ENCODE peak calls at places on chromosomes 6 and 20, in five cellular contexts. One of them, this sample, is unnamed.

GRCh38 chr20:22684763-22685443 is 100.5 kb upstream of the FOXA2 start:
- DNase-seq in right lobe of liver: no peak
- DNase-seq in keratinocyte: no peak
- DNase-seq in A549: no peak
- DNase-seq in psoas muscle: no peak
- DNase-seq in this sample: no peak

GRCh38 chr20:4227085-4227821 is 211.9 kb upstream of the RNF24 start:
- DNase-seq in keratinocyte: no peak
- DNase-seq in psoas muscle: no peak
- DNase-seq in right lobe of liver: no peak
- DNase-seq in A549: peak
- DNase-seq in this sample: no peak

GRCh38 chr6:25103603-25104002 is 167.8 kb upstream of the RIPOR2 start:
- DNase-seq in psoas muscle: no peak
- DNase-seq in keratinocyte: no peak
- DNase-seq in A549: no peak
- DNase-seq in right lobe of liver: no peak
- DNase-seq in this sample: no peak

GRCh38 chr6:31918069-31918725 is 9.3 kb upstream of the C2 start:
- DNase-seq in psoas muscle: no peak
- DNase-seq in keratinocyte: no peak
- DNase-seq in right lobe of liver: no peak
- DNase-seq in A549: no peak
- DNase-seq in this sample: no peak

GRCh38 chr20:53946106-53946505 is 124.3 kb downstream of the BCAS1 start:
- DNase-seq in psoas muscle: no peak
- DNase-seq in right lobe of liver: no peak
- DNase-seq in A549: no peak
- DNase-seq in keratinocyte: no peak
- DNase-seq in this sample: no peak

GRCh38 chr6:6995328-6995727 is 112.4 kb upstream of the RREB1 start:
- DNase-seq in keratinocyte: no peak
- DNase-seq in right lobe of liver: no peak
- DNase-seq in psoas muscle: no peak
- DNase-seq in A549: no peak
- DNase-seq in this sample: no peak

GRCh38 chr6:149031545-149032317 is 284.9 kb downstream of the UST start:
- DNase-seq in A549: peak
- DNase-seq in psoas muscle: no peak
- DNase-seq in keratinocyte: no peak
- DNase-seq in right lobe of liver: no peak
- DNase-seq in this sample: no peak

GRCh38 chr6:169859978-169860703 is 108.7 kb downstream of the ERMARD start:
- DNase-seq in psoas muscle: no peak
- DNase-seq in A549: no peak
- DNase-seq in right lobe of liver: peak
- DNase-seq in keratinocyte: no peak
- DNase-seq in this sample: no peak

GRCh38 chr6:137155830-137156229 is 17.6 kb downstream of the IL22RA2 start:
- DNase-seq in keratinocyte: peak
- DNase-seq in psoas muscle: no peak
- DNase-seq in right lobe of liver: no peak
- DNase-seq in A549: no peak
- DNase-seq in this sample: no peak

GRCh38 chr6:106608080-106608668 is 21.1 kb downstream of the RTN4IP1 start:
- DNase-seq in psoas muscle: no peak
- DNase-seq in A549: peak
- DNase-seq in right lobe of liver: no peak
- DNase-seq in keratinocyte: no peak
- DNase-seq in this sample: no peak

GRCh38 chr6:90184334-90185298 is 112.0 kb downstream of the BACH2 start:
- DNase-seq in right lobe of liver: no peak
- DNase-seq in psoas muscle: no peak
- DNase-seq in keratinocyte: peak
- DNase-seq in A549: no peak
- DNase-seq in this sample: no peak

GRCh38 chr20:7708782-7709181 is 231.5 kb downstream of the HAO1 start:
- DNase-seq in A549: no peak
- DNase-seq in psoas muscle: no peak
- DNase-seq in keratinocyte: no peak
- DNase-seq in right lobe of liver: no peak
- DNase-seq in this sample: no peak

GRCh38 chr6:167863897-167864296 is 37.2 kb downstream of the AFDN start:
- DNase-seq in keratinocyte: no peak
- DNase-seq in right lobe of liver: peak
- DNase-seq in psoas muscle: no peak
- DNase-seq in A549: no peak
- DNase-seq in this sample: no peak

GRCh38 chr6:43493230-43493629 is 15.9 kb downstream of the TJAP1 start:
- DNase-seq in keratinocyte: no peak
- DNase-seq in right lobe of liver: no peak
- DNase-seq in A549: no peak
- DNase-seq in psoas muscle: no peak
- DNase-seq in this sample: no peak

GRCh38 chr6:83908813-83909212 is 49.3 kb downstream of the CYB5R4 start:
- DNase-seq in right lobe of liver: no peak
- DNase-seq in A549: no peak
- DNase-seq in keratinocyte: no peak
- DNase-seq in psoas muscle: no peak
- DNase-seq in this sample: no peak

GRCh38 chr20:48706116-48706656 is 121.6 kb downstream of the PREX1 start:
- DNase-seq in right lobe of liver: no peak
- DNase-seq in psoas muscle: no peak
- DNase-seq in keratinocyte: no peak
- DNase-seq in A549: no peak
- DNase-seq in this sample: no peak

GRCh38 chr6:149455028-149455732 is 29.6 kb downstream of the ZC3H12D start:
- DNase-seq in A549: no peak
- DNase-seq in psoas muscle: no peak
- DNase-seq in keratinocyte: no peak
- DNase-seq in right lobe of liver: peak
- DNase-seq in this sample: no peak

GRCh38 chr6:28737750-28738395 is 185.9 kb downstream of the TRIM27 start:
- DNase-seq in psoas muscle: no peak
- DNase-seq in right lobe of liver: no peak
- DNase-seq in keratinocyte: no peak
- DNase-seq in A549: no peak
- DNase-seq in this sample: no peak

GRCh38 chr6:107666084-107666981 is 157.8 kb downstream of the SCML4 start:
- DNase-seq in A549: no peak
- DNase-seq in psoas muscle: peak
- DNase-seq in keratinocyte: no peak
- DNase-seq in right lobe of liver: no peak
- DNase-seq in this sample: no peak

GRCh38 chr6:31401403-31401802 is 2.0 kb upstream of the MICA start:
- DNase-seq in keratinocyte: peak
- DNase-seq in A549: no peak
- DNase-seq in psoas muscle: peak
- DNase-seq in right lobe of liver: no peak
- DNase-seq in this sample: no peak

GRCh38 chr20:32580970-32581838 is 3.9 kb downstream of the NOL4L start:
- DNase-seq in right lobe of liver: no peak
- DNase-seq in keratinocyte: no peak
- DNase-seq in psoas muscle: no peak
- DNase-seq in A549: no peak
- DNase-seq in this sample: no peak

GRCh38 chr6:146590492-146590891 is 8.3 kb upstream of the ADGB start:
- DNase-seq in keratinocyte: no peak
- DNase-seq in right lobe of liver: no peak
- DNase-seq in psoas muscle: no peak
- DNase-seq in A549: no peak
- DNase-seq in this sample: no peak

GRCh38 chr20:20837574-20838021 is 125.2 kb upstream of the RALGAPA2 start:
- DNase-seq in right lobe of liver: peak
- DNase-seq in keratinocyte: no peak
- DNase-seq in psoas muscle: peak
- DNase-seq in A549: peak
- DNase-seq in this sample: no peak

GRCh38 chr20:37356387-37356786 is 10.4 kb downstream of the SRC start:
- DNase-seq in keratinocyte: no peak
- DNase-seq in right lobe of liver: peak
- DNase-seq in psoas muscle: peak
- DNase-seq in A549: no peak
- DNase-seq in this sample: peak

GRCh38 chr6:139577991-139578604 is 203.7 kb upstream of the CITED2 start:
- DNase-seq in right lobe of liver: no peak
- DNase-seq in A549: no peak
- DNase-seq in psoas muscle: no peak
- DNase-seq in keratinocyte: no peak
- DNase-seq in this sample: no peak

GRCh38 chr6:5208491-5208890 is 52.3 kb downstream of the LYRM4 start:
- DNase-seq in psoas muscle: no peak
- DNase-seq in right lobe of liver: no peak
- DNase-seq in keratinocyte: no peak
- DNase-seq in A549: no peak
- DNase-seq in this sample: no peak

GRCh38 chr6:139133272-139133671 is 1.6 kb upstream of the HECA start:
- DNase-seq in right lobe of liver: no peak
- DNase-seq in A549: no peak
- DNase-seq in keratinocyte: no peak
- DNase-seq in psoas muscle: no peak
- DNase-seq in this sample: no peak

GRCh38 chr20:38590682-38591483 is 9.9 kb downstream of the ADIG start:
- DNase-seq in keratinocyte: no peak
- DNase-seq in right lobe of liver: no peak
- DNase-seq in psoas muscle: no peak
- DNase-seq in A549: no peak
- DNase-seq in this sample: no peak

GRCh38 chr6:44642870-44643522 is 255.5 kb downstream of the CDC5L start:
- DNase-seq in psoas muscle: no peak
- DNase-seq in keratinocyte: no peak
- DNase-seq in right lobe of liver: no peak
- DNase-seq in A549: no peak
- DNase-seq in this sample: no peak

GRCh38 chr6:1325471-1326309 is 13.8 kb downstream of the FOXQ1 start:
- DNase-seq in keratinocyte: peak
- DNase-seq in psoas muscle: no peak
- DNase-seq in right lobe of liver: no peak
- DNase-seq in A549: peak
- DNase-seq in this sample: no peak

GRCh38 chr20:24950128-24950835 is 1.2 kb downstream of the CST7 start:
- DNase-seq in right lobe of liver: peak
- DNase-seq in keratinocyte: no peak
- DNase-seq in psoas muscle: no peak
- DNase-seq in A549: no peak
- DNase-seq in this sample: no peak

GRCh38 chr6:163346529-163346961 is 68.0 kb upstream of the QKI start:
- DNase-seq in right lobe of liver: no peak
- DNase-seq in keratinocyte: no peak
- DNase-seq in A549: no peak
- DNase-seq in psoas muscle: no peak
- DNase-seq in this sample: no peak

GRCh38 chr20:50569864-50570836 is 60.0 kb downstream of the PTPN1 start:
- DNase-seq in right lobe of liver: no peak
- DNase-seq in A549: no peak
- DNase-seq in keratinocyte: no peak
- DNase-seq in psoas muscle: no peak
- DNase-seq in this sample: no peak
- TF ChIP-seq CTCF in right lobe of liver: peak
- TF ChIP-seq CTCF in A549: peak
- TF ChIP-seq CTCF in keratinocyte: peak
- TF ChIP-seq CTCF in psoas muscle: no peak
- TF ChIP-seq CTCF in this sample: no peak

GRCh38 chr20:34439168-34439567 is 76.1 kb downstream of the ITCH start:
- DNase-seq in right lobe of liver: no peak
- DNase-seq in keratinocyte: no peak
- DNase-seq in A549: no peak
- DNase-seq in psoas muscle: no peak
- DNase-seq in this sample: no peak

GRCh38 chr20:34433391-34433790 is 70.3 kb downstream of the ITCH start:
- DNase-seq in A549: no peak
- DNase-seq in keratinocyte: no peak
- DNase-seq in psoas muscle: no peak
- DNase-seq in right lobe of liver: no peak
- DNase-seq in this sample: no peak

GRCh38 chr20:34435589-34435988 is 72.5 kb downstream of the ITCH start:
- DNase-seq in psoas muscle: no peak
- DNase-seq in keratinocyte: no peak
- DNase-seq in right lobe of liver: no peak
- DNase-seq in A549: no peak
- DNase-seq in this sample: no peak

GRCh38 chr20:34437330-34437986 is 74.4 kb downstream of the ITCH start:
- DNase-seq in psoas muscle: no peak
- DNase-seq in right lobe of liver: no peak
- DNase-seq in A549: no peak
- DNase-seq in keratinocyte: no peak
- DNase-seq in this sample: no peak
- H3K27ac ChIP-seq in psoas muscle: no peak
- H3K27ac ChIP-seq in right lobe of liver: no peak
- H3K27ac ChIP-seq in A549: no peak
- H3K27ac ChIP-seq in keratinocyte: no peak
- H3K27ac ChIP-seq in this sample: peak

DNA sequence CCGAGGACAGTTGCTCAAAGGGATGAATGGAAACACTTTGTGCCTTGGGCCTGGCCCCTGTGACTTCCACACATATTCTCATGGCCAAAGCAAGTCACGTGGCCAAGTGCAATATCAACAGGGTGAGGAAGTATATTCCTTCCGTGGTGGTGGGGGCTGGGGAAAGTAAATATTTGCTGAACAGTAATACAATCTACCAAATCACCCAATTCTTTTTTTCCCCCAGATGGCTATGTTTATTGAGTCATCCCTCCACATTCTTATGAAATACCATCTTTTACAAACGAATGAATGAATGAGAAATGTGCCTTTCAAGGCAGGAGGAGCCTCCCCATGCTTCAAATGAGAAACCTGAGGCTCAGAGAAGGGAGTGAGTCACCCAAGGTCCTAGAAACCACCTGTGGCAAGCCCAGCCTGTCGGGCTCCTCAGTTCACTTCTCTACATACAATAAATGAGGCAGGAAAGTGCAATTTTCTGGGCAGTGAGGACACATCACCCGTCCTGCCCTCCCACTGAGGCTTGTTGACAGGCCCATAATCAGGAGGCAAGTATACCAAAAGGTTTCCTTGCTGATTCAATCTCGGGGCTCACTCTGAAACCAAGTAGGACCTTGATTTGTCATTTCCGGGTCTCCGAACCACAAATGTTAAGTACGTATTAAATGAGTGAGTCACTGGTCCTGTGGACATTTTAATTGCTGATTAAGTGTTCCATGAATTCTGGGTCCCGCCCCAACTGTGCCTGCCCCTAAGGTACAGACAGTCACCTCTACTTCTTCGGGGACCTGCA is 25.3 kb upstream of the TOP1 start:
- DNase-seq in right lobe of liver: peak
- DNase-seq in A549: peak
- DNase-seq in psoas muscle: no peak
- DNase-seq in keratinocyte: peak
- DNase-seq in this sample: peak
- H3K4me3 ChIP-seq in right lobe of liver: no peak
- H3K4me3 ChIP-seq in A549: no peak
- H3K4me3 ChIP-seq in psoas muscle: no peak
- H3K4me3 ChIP-seq in keratinocyte: peak
- H3K4me3 ChIP-seq in this sample: no peak

DNA sequence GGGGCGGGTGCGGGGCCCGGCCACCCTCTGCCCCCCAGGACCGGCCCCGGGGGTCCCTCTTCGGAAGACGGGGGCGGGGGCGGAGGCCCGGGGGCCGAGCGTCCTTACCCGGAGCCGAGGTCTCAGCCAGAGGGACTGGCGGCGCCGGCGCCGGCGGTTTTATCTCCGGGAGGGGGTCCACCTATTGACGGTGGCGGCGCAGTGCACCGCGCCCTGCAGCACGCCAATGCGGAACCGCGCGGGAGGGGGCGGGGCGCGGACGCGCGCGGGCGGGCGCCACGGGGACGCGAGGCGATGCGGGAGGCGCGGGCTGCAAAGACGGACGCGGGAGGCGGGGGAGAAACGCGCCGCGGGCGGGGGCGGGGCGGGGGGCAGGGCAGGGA is at the start of gene EEF1A2:
- DNase-seq in A549: peak
- DNase-seq in keratinocyte: no peak
- DNase-seq in psoas muscle: peak
- DNase-seq in right lobe of liver: peak
- DNase-seq in this sample: no peak
- TF ChIP-seq CTCF in A549: peak
- TF ChIP-seq CTCF in keratinocyte: peak
- TF ChIP-seq CTCF in psoas muscle: peak
- TF ChIP-seq CTCF in right lobe of liver: no peak
- TF ChIP-seq CTCF in this sample: no peak

This sample was measured in thoracic aorta.